ENCODE peak calls at places on chromosomes 5 and 9, in four cellular contexts. K, F, H and J are unnamed samples.

GRCh38 chr5:7811715-7812114 is 39.2 kb downstream of the CFAP90 start:
- DNase-seq in K (no peak), F (no peak), H (peak; percentile 5), J (no peak)

GRCh38 chr9:117189121-117189520 is 225.7 kb downstream of the ASTN2 start:
- DNase-seq in K (no peak), F (peak; percentile 23), H (peak; percentile 21), J (no peak)

GRCh38 chr9:93303806-93304573 is 120.1 kb downstream of the WNK2 start:
- DNase-seq in K (no peak), F (no peak), H (no peak), J (no peak)

GRCh38 chr5:88734191-88734640 is 148.8 kb downstream of the MEF2C start:
- DNase-seq in K (no peak), F (no peak), H (no peak), J (no peak)

GRCh38 chr9:135851748-135852147 is 55.6 kb downstream of the CAMSAP1 start:
- DNase-seq in K (no peak), F (no peak), H (no peak), J (no peak)

GRCh38 chr5:157109744-157110143 is 900 bp upstream of the HAVCR2 start:
- DNase-seq in K (no peak), F (no peak), H (no peak), J (no peak)

GRCh38 chr9:14296462-14296861 is 17.5 kb downstream of the NFIB start:
- DNase-seq in K (no peak), F (no peak), H (no peak), J (no peak)

GRCh38 chr5:181204561-181205401 is at the start of gene TRIM7:
- DNase-seq in K (peak; percentile 82), F (no peak), H (peak; percentile 30), J (no peak)

GRCh38 chr5:172919525-172920446 is 39.4 kb upstream of the RPL26L1 start:
- DNase-seq in K (no peak), F (peak; percentile 69), H (peak; percentile 76), J (no peak)

GRCh38 chr9:130183133-130183762 is 11.0 kb downstream of the NCS1 start:
- DNase-seq in K (peak; percentile 34), F (peak; percentile 69), H (peak; percentile 81), J (peak; percentile 35)

GRCh38 chr5:176658817-176659216 is 11.5 kb downstream of the TSPAN17 start:
- DNase-seq in K (no peak), F (no peak), H (peak; percentile 31), J (peak; percentile 32)

GRCh38 chr5:148221510-148221909 is 16.8 kb upstream of the MARCOL start:
- DNase-seq in K (no peak), F (no peak), H (no peak), J (no peak)

GRCh38 chr5:57176350-57176857 is 2.5 kb downstream of the GPBP1 start:
- DNase-seq in K (no peak), F (peak; percentile 40), H (peak; percentile 85), J (peak; percentile 31)

GRCh38 chr9:120510816-120511215 is 69.2 kb downstream of the CDK5RAP2 start:
- DNase-seq in K (no peak), F (no peak), H (no peak), J (no peak)

GRCh38 chr9:120507936-120508510 is 71.9 kb downstream of the CDK5RAP2 start:
- DNase-seq in K (no peak), F (no peak), H (peak; percentile 41), J (no peak)

GRCh38 chr9:120500733-120501132 is 79.2 kb downstream of the CDK5RAP2 start:
- DNase-seq in K (no peak), F (no peak), H (no peak), J (no peak)

GRCh38 chr9:120505186-120505585 is 74.8 kb downstream of the CDK5RAP2 start:
- DNase-seq in K (no peak), F (peak; percentile 21), H (no peak), J (no peak)
- TF ChIP-seq CTCF in K (no peak), F (no peak), H (peak; percentile 29), J (peak; percentile 23)

GRCh38 chr5:151662805-151663204 is 23.9 kb downstream of the SPARC start:
- DNase-seq in K (no peak), F (no peak), H (no peak), J (no peak)
- H3K4me3 ChIP-seq in K (no peak overlapping the region), F (no peak overlapping the region), H (no peak overlapping the region), J (no peak overlapping the region)

DNA sequence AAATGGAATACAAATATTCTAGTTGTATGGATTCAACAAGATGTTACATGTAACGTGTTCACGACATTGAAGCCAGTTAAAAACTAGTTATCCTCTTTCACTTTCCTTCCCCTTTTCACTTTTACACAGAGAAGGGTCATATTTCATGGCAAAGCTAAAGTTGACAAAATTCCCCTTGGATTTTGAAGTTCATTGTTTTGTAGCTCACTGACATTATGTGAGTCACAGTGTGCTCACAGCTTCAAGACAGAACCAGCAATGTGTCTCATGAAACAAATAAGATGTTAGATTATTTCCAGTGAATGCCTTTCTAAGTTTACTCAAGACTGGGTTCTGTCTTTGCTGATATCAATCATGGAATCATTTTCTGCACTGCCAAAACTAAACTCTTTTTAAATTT is 535.5 kb upstream of the GRIN3A start:
- DNase-seq in K (no peak), F (peak; percentile 1), H (no peak), J (no peak)
- TF ChIP-seq CTCF in K (no peak), F (no peak), H (no peak), J (no peak)

DNA sequence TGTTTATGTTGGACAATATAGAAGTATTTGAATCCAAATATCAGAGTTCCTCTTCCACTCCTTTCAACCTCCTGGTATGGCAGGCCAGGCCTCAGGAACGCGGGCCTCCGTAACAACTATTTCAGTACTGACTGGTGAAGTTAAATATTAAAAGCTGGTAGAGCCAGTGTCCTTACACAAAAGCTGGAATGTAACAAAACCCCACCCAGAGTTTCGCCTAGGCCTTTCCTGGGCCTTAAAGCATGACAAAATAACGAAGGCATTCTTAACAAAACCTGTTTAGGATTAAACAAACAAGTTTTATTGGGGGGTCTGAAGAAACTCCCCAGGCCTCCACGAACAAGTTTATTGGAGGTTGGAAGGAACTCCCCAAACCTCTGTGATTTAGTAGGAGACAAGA is 61.6 kb upstream of the GNE start:
- DNase-seq in K (peak; percentile 93), F (no peak), H (no peak), J (no peak)
- H3K4me3 ChIP-seq in K (peak overlapping the region; percentile 14), F (no peak overlapping the region), H (no peak overlapping the region), J (no peak overlapping the region)

GRCh38 chr5:15807861-15808260 is 307.9 kb downstream of the FBXL7 start:
- DNase-seq in K (no peak), F (peak; percentile 54), H (peak; percentile 66), J (peak; percentile 42)
- TF ChIP-seq CTCF in K (no peak), F (peak; percentile 31), H (peak; percentile 29), J (peak; percentile 46)

DNA sequence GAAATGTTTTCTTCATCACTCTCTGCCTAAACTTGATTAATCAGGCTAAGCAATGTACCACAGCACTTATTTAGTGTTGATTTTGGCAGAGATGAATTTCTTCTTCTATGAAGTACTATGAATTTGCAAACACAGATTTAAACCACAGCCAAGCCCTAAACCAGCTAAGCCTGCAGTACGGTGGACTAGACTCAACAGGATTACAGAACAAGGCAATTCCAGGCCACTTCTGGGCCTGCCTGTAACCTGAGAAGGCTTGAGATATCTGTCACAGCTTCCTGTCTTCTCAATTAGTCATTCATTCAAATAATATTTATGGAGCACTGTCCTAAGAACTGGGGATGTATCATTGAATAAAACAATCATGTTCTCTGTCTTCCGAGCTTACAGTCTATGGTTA is 32.4 kb upstream of the CAST start:
- DNase-seq in K (peak; percentile 61), F (peak; percentile 83), H (peak; percentile 99), J (peak; percentile 90)
- H3K4me3 ChIP-seq in K (no peak overlapping the region), F (no peak overlapping the region), H (no peak overlapping the region), J (no peak overlapping the region)

DNA sequence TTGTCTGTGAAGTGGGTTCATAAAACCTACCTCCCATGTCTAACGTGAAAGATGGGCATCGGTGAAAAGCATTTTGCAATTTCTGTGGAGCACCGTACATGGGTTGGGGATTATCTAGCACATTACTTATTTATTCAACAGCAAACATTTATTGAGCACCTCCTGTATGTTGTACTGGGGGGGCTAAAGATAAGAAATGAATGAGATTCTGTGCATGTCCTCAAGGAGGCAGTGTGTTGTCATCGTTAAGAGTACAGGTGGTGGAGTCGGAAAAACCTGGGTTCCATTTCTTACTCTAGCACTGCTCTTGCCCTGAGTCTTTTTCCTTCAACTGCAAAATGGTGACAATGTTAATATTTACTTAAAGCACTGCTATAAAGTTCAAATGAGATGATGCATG is 30.4 kb upstream of the DENND1A start:
- DNase-seq in K (no peak), F (no peak), H (no peak), J (no peak)
- TF ChIP-seq CTCF in K (peak; percentile 11), F (no peak), H (no peak), J (no peak)

DNA sequence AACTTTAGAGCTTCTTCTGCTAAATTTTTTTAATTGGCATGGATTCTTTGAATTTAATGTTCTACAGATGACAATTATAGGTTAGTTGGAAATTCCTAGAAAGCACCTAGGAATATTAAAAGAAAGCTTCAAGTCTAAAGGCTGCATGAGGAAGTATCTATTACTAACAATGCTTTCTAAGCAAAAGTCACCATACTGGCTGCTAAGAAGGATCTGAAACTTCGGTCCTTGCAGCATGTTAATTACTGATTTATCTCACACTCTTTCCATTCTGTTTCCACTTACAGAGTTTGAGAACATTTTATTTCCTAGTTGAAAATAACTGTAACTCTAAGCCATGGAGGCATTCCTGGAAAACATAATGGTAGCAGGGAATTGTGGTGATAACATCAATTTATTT is 8.4 kb downstream of the SEMA6A start:
- DNase-seq in K (no peak), F (no peak), H (no peak), J (no peak)
- H3K4me3 ChIP-seq in K (no peak overlapping the region), F (no peak overlapping the region), H (no peak overlapping the region), J (no peak overlapping the region)

GRCh38 chr5:138032572-138033274 is at the start of gene FAM13B:
- DNase-seq in K (peak; percentile 85), F (peak; percentile 69), H (peak; percentile 56), J (no peak)
- TF ChIP-seq CTCF in K (no peak), F (no peak), H (no peak), J (no peak)